ENCODE peak calls at places on chromosome 18, in seven cellular contexts. W, J, Y, U, N, L and I are unnamed samples.

GRCh38 chr18:77146249-77147080 is 13.9 kb upstream of the MBP start:
- DNase-seq in W (no peak), J (no peak), Y (no peak), U (no peak), N (no peak), L (no peak), I (no peak)

GRCh38 chr18:75405341-75405740 is 22.2 kb downstream of the SMIM21 start:
- DNase-seq in W (peak), J (no peak), Y (no peak), U (no peak), N (no peak), L (no peak), I (no peak)

GRCh38 chr18:79927597-79928562 is 23.6 kb downstream of the SLC66A2 start:
- DNase-seq in W (no peak), J (no peak), Y (no peak), U (no peak), N (peak), L (no peak), I (peak)

GRCh38 chr18:60893331-60894114 is 439.7 kb upstream of the CDH20 start:
- DNase-seq in W (no peak), J (no peak), Y (no peak), U (no peak), N (no peak), L (peak), I (no peak)

GRCh38 chr18:6546229-6546628 is 131.5 kb upstream of the L3MBTL4 start:
- DNase-seq in W (no peak), J (no peak), Y (no peak), U (no peak), N (no peak), L (no peak), I (no peak)

GRCh38 chr18:76579301-76579695 is 84.3 kb upstream of the ZNF516 start:
- DNase-seq in W (no peak), J (no peak), Y (no peak), U (no peak), N (no peak), L (no peak), I (no peak)

GRCh38 chr18:58417752-58418151 is 211.1 kb downstream of the ALPK2 start:
- DNase-seq in W (peak), J (no peak), Y (no peak), U (no peak), N (no peak), L (no peak), I (no peak)

GRCh38 chr18:9612989-9613388 is 1.4 kb downstream of the PPP4R1 start:
- DNase-seq in W (no peak), J (no peak), Y (no peak), U (no peak), N (no peak), L (no peak), I (no peak)

GRCh38 chr18:519019-519879 is 18.7 kb upstream of the COLEC12 start:
- DNase-seq in W (peak), J (no peak), Y (peak), U (peak), N (no peak), L (peak), I (no peak)

GRCh38 chr18:76806301-76806700 is 16.1 kb upstream of the ZNF236 start:
- DNase-seq in W (no peak), J (no peak), Y (no peak), U (no peak), N (no peak), L (peak), I (no peak)

GRCh38 chr18:50424877-50425690 is 50.2 kb downstream of the SKA1 start:
- DNase-seq in W (peak), J (no peak), Y (no peak), U (peak), N (no peak), L (peak), I (no peak)

GRCh38 chr18:63736856-63737255 is 34.1 kb downstream of the SERPINB11 start:
- DNase-seq in W (peak), J (no peak), Y (no peak), U (no peak), N (no peak), L (no peak), I (no peak)

GRCh38 chr18:56575819-56576663 is 62.4 kb downstream of the TXNL1 start:
- DNase-seq in W (peak), J (peak), Y (peak), U (peak), N (no peak), L (peak), I (no peak)

GRCh38 chr18:27723168-27723567 is 453.8 kb downstream of the CDH2 start:
- DNase-seq in W (no peak), J (no peak), Y (no peak), U (peak), N (no peak), L (peak), I (no peak)

GRCh38 chr18:63905361-63905760 is 2.4 kb upstream of the SERPINB10 start:
- DNase-seq in W (no peak), J (no peak), Y (no peak), U (no peak), N (no peak), L (peak), I (no peak)

GRCh38 chr18:49098386-49098785 is 147.6 kb upstream of the SMAD7 start:
- DNase-seq in W (no peak), J (no peak), Y (peak), U (no peak), N (no peak), L (no peak), I (no peak)

GRCh38 chr18:48832961-48833700 is 117.6 kb downstream of the SMAD7 start:
- DNase-seq in W (peak), J (no peak), Y (peak), U (peak), N (peak), L (peak), I (peak)

GRCh38 chr18:79241755-79242154 is 154.0 kb upstream of the NFATC1 start:
- DNase-seq in W (no peak), J (no peak), Y (no peak), U (no peak), N (no peak), L (no peak), I (no peak)

GRCh38 chr18:62450175-62450545 is 72.7 kb upstream of the ZCCHC2 start:
- DNase-seq in W (no peak), J (no peak), Y (no peak), U (peak), N (no peak), L (no peak), I (no peak)

GRCh38 chr18:56402872-56403516 is 235.4 kb downstream of the TXNL1 start:
- DNase-seq in W (peak), J (no peak), Y (no peak), U (peak), N (no peak), L (peak), I (no peak)

GRCh38 chr18:74950479-74950878 is 258.5 kb downstream of the PTGR3 start:
- DNase-seq in W (no peak), J (no peak), Y (peak), U (no peak), N (no peak), L (no peak), I (no peak)

DNA sequence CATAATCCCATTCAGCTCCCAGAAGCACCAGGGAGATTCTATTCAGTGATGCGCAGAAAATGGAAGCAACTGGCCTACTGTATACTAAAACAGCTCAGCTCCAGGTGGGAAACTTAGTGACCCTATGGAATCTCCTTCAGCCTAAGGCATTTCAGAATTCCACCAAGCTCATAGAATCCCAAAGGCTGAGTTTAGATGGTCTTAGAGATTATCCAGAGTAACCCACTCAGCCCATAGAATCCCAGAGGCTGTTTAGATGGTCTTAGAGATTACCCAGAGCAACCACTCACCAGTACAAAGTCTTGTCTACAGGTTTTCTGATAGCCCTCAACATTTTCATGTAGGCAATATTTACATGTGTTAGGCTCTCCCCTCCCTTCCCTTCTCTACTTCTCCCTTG is 232.0 kb upstream of the SLC14A2 start:
- DNase-seq in W (no peak), J (no peak), Y (peak), U (no peak), N (no peak), L (peak), I (no peak)
- H2AK5ac ChIP-seq in W (no peak), J (no peak), Y (no peak), U (no peak), N (no peak), L (no peak), I (no peak)

GRCh38 chr18:43078485-43079092 is 36.9 kb downstream of the RIT2 start:
- DNase-seq in W (no peak), J (no peak), Y (peak), U (no peak), N (no peak), L (peak), I (peak)

GRCh38 chr18:43081396-43081795 is 34.1 kb downstream of the RIT2 start:
- DNase-seq in W (no peak), J (no peak), Y (peak), U (no peak), N (no peak), L (no peak), I (no peak)

GRCh38 chr18:43079422-43079821 is 36.1 kb downstream of the RIT2 start:
- DNase-seq in W (no peak), J (no peak), Y (no peak), U (no peak), N (no peak), L (no peak), I (no peak)

GRCh38 chr18:43077510-43078290 is 37.8 kb downstream of the RIT2 start:
- DNase-seq in W (no peak), J (no peak), Y (no peak), U (no peak), N (no peak), L (no peak), I (no peak)

GRCh38 chr18:43080671-43081070 is 34.8 kb downstream of the RIT2 start:
- DNase-seq in W (no peak), J (no peak), Y (no peak), U (no peak), N (no peak), L (no peak), I (no peak)
- H3K23ac ChIP-seq in W (no peak), J (no peak), Y (no peak), U (no peak), N (no peak), L (no peak), I (no peak)

GRCh38 chr18:4921548-4921947 is 275.5 kb downstream of the AKAIN1 start:
- DNase-seq in W (no peak), J (no peak), Y (no peak), U (no peak), N (no peak), L (no peak), I (no peak)
- H2AK5ac ChIP-seq in W (no peak), J (no peak), Y (no peak), U (no peak), N (no peak), L (no peak), I (no peak)

GRCh38 chr18:4589056-4589800 is 134.1 kb upstream of the DLGAP1 start:
- DNase-seq in W (no peak), J (no peak), Y (no peak), U (no peak), N (no peak), L (no peak), I (no peak)

GRCh38 chr18:4599312-4599711 is 144.2 kb upstream of the DLGAP1 start:
- DNase-seq in W (no peak), J (no peak), Y (peak), U (no peak), N (no peak), L (no peak), I (peak)

DNA sequence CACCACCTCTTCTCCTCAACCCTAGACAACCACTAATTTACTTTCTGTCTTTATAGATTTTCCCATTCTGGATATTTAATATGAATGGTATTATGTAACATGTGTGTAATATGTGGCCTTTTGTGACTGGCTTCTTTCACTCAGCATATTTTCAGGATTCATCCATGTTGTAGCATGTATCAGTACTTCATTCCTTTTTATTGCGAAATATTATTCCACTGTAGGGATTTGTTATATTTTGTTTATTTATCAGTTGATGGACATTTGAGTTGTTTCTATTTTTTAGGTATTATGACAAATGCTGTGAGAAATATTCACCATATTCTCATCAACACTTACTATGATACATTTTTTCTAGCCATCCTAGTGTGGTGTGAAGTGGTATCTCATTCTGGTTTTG is 138.8 kb upstream of the DLGAP1 start:
- DNase-seq in W (no peak), J (no peak), Y (no peak), U (no peak), N (no peak), L (no peak), I (no peak)
- H3K23ac ChIP-seq in W (no peak), J (no peak), Y (no peak), U (no peak), N (no peak), L (no peak), I (no peak)

GRCh38 chr18:25998461-25998860 is 92.0 kb downstream of the SS18 start:
- DNase-seq in W (no peak), J (no peak), Y (no peak), U (no peak), N (no peak), L (no peak), I (no peak)

GRCh38 chr18:25990473-25990872 is 99.9 kb downstream of the SS18 start:
- DNase-seq in W (no peak), J (no peak), Y (no peak), U (no peak), N (no peak), L (no peak), I (no peak)

DNA sequence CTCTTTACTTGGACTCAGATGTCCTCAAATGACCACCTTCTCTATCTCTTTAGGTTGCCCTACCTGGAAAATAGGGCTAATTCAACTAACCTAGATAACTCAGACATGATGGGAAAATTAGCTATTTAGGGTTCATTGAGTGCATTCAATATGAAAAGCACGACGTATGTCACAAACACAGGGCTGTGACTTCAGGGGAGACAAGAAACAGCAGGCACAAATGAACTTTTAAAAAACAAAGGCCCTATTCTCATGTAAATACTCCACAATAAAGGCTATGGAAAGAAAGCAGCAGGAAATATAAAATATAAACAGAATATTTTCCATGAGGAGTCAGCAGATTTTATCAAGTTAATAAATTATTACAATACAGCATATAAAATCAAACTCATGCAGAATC is 97.8 kb downstream of the SS18 start:
- DNase-seq in W (no peak), J (no peak), Y (no peak), U (no peak), N (no peak), L (no peak), I (no peak)
- H2AK5ac ChIP-seq in W (no peak), J (no peak), Y (no peak), U (no peak), N (no peak), L (no peak), I (no peak)

GRCh38 chr18:47453038-47453437 is 201.6 kb upstream of the SKOR2 start:
- DNase-seq in W (no peak), J (no peak), Y (no peak), U (no peak), N (no peak), L (no peak), I (no peak)

DNA sequence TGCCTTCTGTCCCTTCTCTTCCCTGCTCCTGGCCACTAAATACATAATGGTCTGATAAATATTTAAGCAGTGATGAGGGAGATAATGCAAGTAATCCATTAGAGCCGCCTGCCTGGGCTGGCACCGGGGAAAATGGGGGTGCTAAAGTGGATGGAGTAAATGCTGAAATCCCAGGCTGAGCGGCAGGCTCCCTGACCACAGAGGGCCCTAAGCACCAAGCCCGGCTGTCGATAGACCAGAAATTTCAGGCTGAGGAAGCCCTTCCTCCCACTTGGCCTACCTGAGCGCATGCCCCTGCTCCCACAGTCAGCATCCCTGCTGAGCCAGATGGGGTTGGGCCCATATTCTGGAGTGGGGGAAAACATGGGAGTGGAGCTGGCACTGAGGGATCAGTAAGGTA is 197.5 kb upstream of the SKOR2 start:
- DNase-seq in W (no peak), J (no peak), Y (no peak), U (no peak), N (no peak), L (no peak), I (no peak)
- H3K23ac ChIP-seq in W (no peak), J (no peak), Y (no peak), U (no peak), N (no peak), L (no peak), I (no peak)